ENCODE peak calls at places on chromosome 1, in six cellular contexts. One of them, this sample, is unnamed.

GRCh38 chr1:162570718-162571117 is 9.2 kb downstream of the UAP1 start:
- DNase-seq in caudate nucleus: no peak
- DNase-seq in cerebellar cortex: no peak
- DNase-seq in GM04504: no peak
- DNase-seq in non-pigmented ciliary epithelial cell: no peak
- DNase-seq in choroid plexus epithelial cell: no peak
- DNase-seq in this sample: no peak

GRCh38 chr1:45584351-45585109 is 689 bp downstream of the NASP start:
- DNase-seq in cerebellar cortex: peak
- DNase-seq in non-pigmented ciliary epithelial cell: no peak
- DNase-seq in caudate nucleus: peak
- DNase-seq in GM04504: peak
- DNase-seq in choroid plexus epithelial cell: peak
- DNase-seq in this sample: peak

GRCh38 chr1:1989102-1989542 is 14.5 kb downstream of the CFAP74 start:
- DNase-seq in caudate nucleus: no peak
- DNase-seq in GM04504: no peak
- DNase-seq in non-pigmented ciliary epithelial cell: no peak
- DNase-seq in choroid plexus epithelial cell: peak
- DNase-seq in cerebellar cortex: no peak
- DNase-seq in this sample: peak

GRCh38 chr1:181087400-181087901 is 1.0 kb upstream of the IER5 start:
- DNase-seq in GM04504: no peak
- DNase-seq in choroid plexus epithelial cell: no peak
- DNase-seq in non-pigmented ciliary epithelial cell: no peak
- DNase-seq in cerebellar cortex: no peak
- DNase-seq in caudate nucleus: no peak
- DNase-seq in this sample: no peak

GRCh38 chr1:119294728-119295127 is 73.9 kb upstream of the HAO2 start:
- DNase-seq in caudate nucleus: no peak
- DNase-seq in choroid plexus epithelial cell: no peak
- DNase-seq in non-pigmented ciliary epithelial cell: no peak
- DNase-seq in cerebellar cortex: no peak
- DNase-seq in GM04504: no peak
- DNase-seq in this sample: no peak

GRCh38 chr1:156056326-156056849 is 1.8 kb downstream of the LAMTOR2 start:
- DNase-seq in choroid plexus epithelial cell: no peak
- DNase-seq in GM04504: no peak
- DNase-seq in non-pigmented ciliary epithelial cell: no peak
- DNase-seq in cerebellar cortex: no peak
- DNase-seq in caudate nucleus: no peak
- DNase-seq in this sample: no peak

GRCh38 chr1:111471012-111471411 is 2.8 kb upstream of the C1orf162 start:
- DNase-seq in GM04504: no peak
- DNase-seq in non-pigmented ciliary epithelial cell: no peak
- DNase-seq in choroid plexus epithelial cell: no peak
- DNase-seq in caudate nucleus: no peak
- DNase-seq in cerebellar cortex: no peak
- DNase-seq in this sample: no peak

GRCh38 chr1:17119076-17119743 is at the start of gene PADI2:
- DNase-seq in choroid plexus epithelial cell: peak
- DNase-seq in GM04504: no peak
- DNase-seq in cerebellar cortex: peak
- DNase-seq in caudate nucleus: peak
- DNase-seq in non-pigmented ciliary epithelial cell: no peak
- DNase-seq in this sample: peak

GRCh38 chr1:170076199-170076598 is 1.7 kb upstream of the KIFAP3 start:
- DNase-seq in non-pigmented ciliary epithelial cell: no peak
- DNase-seq in caudate nucleus: no peak
- DNase-seq in cerebellar cortex: no peak
- DNase-seq in choroid plexus epithelial cell: no peak
- DNase-seq in GM04504: no peak
- DNase-seq in this sample: no peak

GRCh38 chr1:200367841-200368534 is 41.8 kb downstream of the ZNF281 start:
- DNase-seq in cerebellar cortex: no peak
- DNase-seq in non-pigmented ciliary epithelial cell: peak
- DNase-seq in caudate nucleus: peak
- DNase-seq in GM04504: peak
- DNase-seq in choroid plexus epithelial cell: peak
- DNase-seq in this sample: peak

GRCh38 chr1:241086686-241087085 is 270.3 kb downstream of the RGS7 start:
- DNase-seq in cerebellar cortex: no peak
- DNase-seq in GM04504: no peak
- DNase-seq in caudate nucleus: no peak
- DNase-seq in non-pigmented ciliary epithelial cell: no peak
- DNase-seq in choroid plexus epithelial cell: no peak
- DNase-seq in this sample: no peak

GRCh38 chr1:103560427-103560826 is 11.0 kb upstream of the AMY2B start:
- DNase-seq in caudate nucleus: no peak
- DNase-seq in GM04504: no peak
- DNase-seq in cerebellar cortex: no peak
- DNase-seq in choroid plexus epithelial cell: no peak
- DNase-seq in non-pigmented ciliary epithelial cell: no peak
- DNase-seq in this sample: no peak

This sample was measured in fibroblast of pulmonary artery.